ENCODE peak calls at places on chromosome 12, in nine cellular contexts. D is GM03348; O is left lung; M is WTC11; J is naive thymus-derived CD8-positive, alpha-beta T cell; R is RCC 7860; A is stimulated activated CD8-positive, alpha-beta memory T cell treated with anti-CD3 and anti-CD28 coated beads, Interleukin-15, amount 100 ng/mL, for 24 hours; B is left cardiac atrium; G is CD14-positive monocyte. I is an unnamed sample.
A peak's percentile ranks its signal among the peaks of the same experiment; 100 is the strongest.

GRCh38 chr12:116551619-116551951 is 7.6 kb upstream of the MAP1LC3B2 start:
- DNase-seq in J (no peak), O (no peak), M (no peak), B (no peak), R (no peak), D (no peak), G (no peak), A (no peak), I (no peak)

GRCh38 chr12:110565919-110566871 is 16.9 kb downstream of the PPTC7 start:
- DNase-seq in A (no peak), M (no peak), G (no peak), D (no peak), J (no peak), B (no peak), O (no peak), R (no peak), I (no peak)

GRCh38 chr12:3189282-3189681 is 112.1 kb downstream of the TSPAN9 start:
- DNase-seq in R (no peak), D (no peak), G (no peak), O (no peak), B (no peak), M (no peak), A (no peak), J (no peak), I (no peak)

GRCh38 chr12:56878010-56878339 is 56.2 kb downstream of the SDR9C7 start:
- DNase-seq in D (peak; percentile 10), G (no peak), O (no peak), A (no peak), M (no peak), B (no peak), R (peak; percentile 56), J (no peak), I (no peak)

GRCh38 chr12:69061574-69061973 is 128.6 kb upstream of the CPM start:
- DNase-seq in B (no peak), J (no peak), A (no peak), O (no peak), G (no peak), R (no peak), M (no peak), D (no peak), I (no peak)

GRCh38 chr12:2960996-2961616 is 1.9 kb downstream of the TEAD4 start:
- DNase-seq in J (no peak), M (no peak), R (no peak), A (no peak), D (no peak), O (no peak), G (no peak), B (no peak), I (no peak)

GRCh38 chr12:56237552-56237951 is 7.7 kb downstream of the SLC39A5 start:
- DNase-seq in J (no peak), R (no peak), A (no peak), O (no peak), G (no peak), D (no peak), M (peak; percentile 29), B (no peak), I (no peak)

GRCh38 chr12:26648584-26648983 is 184.4 kb downstream of the ITPR2 start:
- DNase-seq in J (no peak), G (no peak), B (no peak), D (peak; percentile 76), A (no peak), O (no peak), R (peak; percentile 95), M (no peak), I (no peak)

GRCh38 chr12:103855896-103856657 is 15.0 kb upstream of the NT5DC3 start:
- DNase-seq in M (no peak), B (no peak), G (no peak), D (no peak), J (no peak), R (no peak), A (no peak), O (no peak), I (no peak)

GRCh38 chr12:24860546-24860945 is 88.4 kb downstream of the BCAT1 start:
- DNase-seq in J (no peak), B (no peak), O (no peak), D (no peak), G (no peak), A (no peak), R (no peak), M (no peak), I (no peak)

GRCh38 chr12:123278150-123278627 is 6.5 kb upstream of the CDK2AP1 start:
- DNase-seq in R (no peak), M (no peak), D (no peak), B (no peak), A (no peak), G (no peak), J (no peak), O (no peak), I (no peak)

GRCh38 chr12:12872139-12872933 is 19.0 kb upstream of the GPRC5A start:
- DNase-seq in R (peak; percentile 82), M (no peak), G (no peak), D (peak; percentile 61), B (no peak), J (no peak), A (no peak), O (peak; percentile 56), I (no peak)

GRCh38 chr12:62123721-62124203 is 136.4 kb upstream of the USP15 start:
- DNase-seq in J (peak; percentile 71), R (peak; percentile 17), B (no peak), D (peak; percentile 53), A (no peak), G (no peak), O (no peak), M (peak; percentile 68), I (peak; percentile 19)

GRCh38 chr12:124581299-124581698 is 13.9 kb upstream of the NCOR2 start:
- DNase-seq in G (no peak), O (no peak), M (no peak), J (no peak), R (peak; percentile 58), B (no peak), D (no peak), A (no peak), I (no peak)

GRCh38 chr12:50641566-50641965 is 122.3 kb upstream of the ATF1 start:
- DNase-seq in J (no peak), M (peak; percentile 36), A (no peak), R (no peak), G (no peak), O (no peak), D (no peak), B (no peak), I (peak; percentile 49)

GRCh38 chr12:94644141-94644575 is 6.2 kb downstream of the TMCC3 start:
- DNase-seq in B (no peak), A (no peak), J (no peak), G (peak; percentile 63), D (no peak), O (peak; percentile 52), R (peak; percentile 53), M (no peak), I (no peak)

GRCh38 chr12:31570880-31571279 is 20.1 kb downstream of the DENND5B start:
- DNase-seq in G (no peak), M (no peak), B (no peak), O (no peak), R (no peak), J (no peak), D (no peak), A (no peak), I (no peak)

GRCh38 chr12:104357431-104357952 is 54.0 kb downstream of the EID3 start:
- DNase-seq in B (no peak), D (peak; percentile 60), J (no peak), O (no peak), G (no peak), M (no peak), A (no peak), R (no peak), I (no peak)

GRCh38 chr12:90987101-90987500 is 17.7 kb downstream of the EPYC start:
- DNase-seq in M (no peak), R (peak; percentile 48), B (no peak), A (no peak), D (no peak), O (no peak), G (no peak), J (no peak), I (no peak)

GRCh38 chr12:125149160-125150108 is 84.2 kb downstream of the AACS start:
- DNase-seq in B (no peak), R (no peak), D (no peak), J (no peak), G (no peak), M (no peak), A (no peak), O (no peak), I (peak; percentile 41)

GRCh38 chr12:68445836-68446235 is 113.7 kb upstream of the MDM1 start:
- DNase-seq in J (no peak), O (no peak), G (no peak), A (no peak), M (no peak), D (no peak), B (no peak), R (no peak), I (no peak)

GRCh38 chr12:9636807-9637206 is 29.1 kb upstream of the KLRB1 start:
- DNase-seq in D (no peak), A (no peak), O (no peak), R (no peak), J (no peak), M (peak; percentile 31), B (no peak), G (no peak), I (no peak)

GRCh38 chr12:125922328-125922727 is 857.1 kb downstream of the AACS start:
- DNase-seq in M (no peak), G (no peak), J (no peak), D (no peak), O (no peak), B (no peak), R (no peak), A (no peak), I (no peak)

GRCh38 chr12:122862872-122863701 is 27.8 kb downstream of the HIP1R start:
- DNase-seq in D (no peak), A (no peak), R (no peak), M (peak; percentile 18), O (peak; percentile 76), B (peak; percentile 22), G (peak; percentile 40), J (no peak), I (peak; percentile 60)

GRCh38 chr12:67069451-67070306 is 199.5 kb upstream of the CAND1 start:
- DNase-seq in G (no peak), O (no peak), D (peak; percentile 52), A (peak; percentile 2), R (no peak), M (peak; percentile 74), B (peak; percentile 38), J (no peak), I (peak; percentile 44)

GRCh38 chr12:95206916-95207315 is 10.4 kb downstream of the FGD6 start:
- DNase-seq in D (no peak), M (no peak), J (no peak), A (no peak), G (no peak), R (no peak), O (no peak), B (no peak), I (no peak)

GRCh38 chr12:109710747-109711595 is 2.7 kb upstream of the FAM222A start:
- DNase-seq in A (no peak), R (no peak), D (no peak), B (no peak), O (no peak), M (no peak), G (no peak), J (no peak), I (no peak)